ENCODE peak calls at places on chromosomes 1 and 21, in ten cellular contexts. One of them, this sample, is unnamed.

GRCh38 chr1:16249838-16250241 is 12.9 kb upstream of the CPLANE2 start:
- DNase-seq in AG08395: peak
- DNase-seq in AG09309: peak
- DNase-seq in HS-5: no peak
- DNase-seq in activated CD4-positive, alpha-beta T cell treated with anti-CD3 and anti-CD28 coated beads, Interleukin-2, amount 50 U/mL, for 4 hours: no peak
- DNase-seq in NCI-H82: no peak
- DNase-seq in IMR-90: peak
- DNase-seq in iris pigment epithelial cell: peak
- DNase-seq in NCI-H345: no peak
- DNase-seq in head of caudate nucleus: no peak
- DNase-seq in this sample: no peak

GRCh38 chr1:8073116-8073855 is 47.2 kb upstream of the ERRFI1 start:
- DNase-seq in AG08395: no peak
- DNase-seq in AG09309: no peak
- DNase-seq in HS-5: no peak
- DNase-seq in activated CD4-positive, alpha-beta T cell treated with anti-CD3 and anti-CD28 coated beads, Interleukin-2, amount 50 U/mL, for 4 hours: no peak
- DNase-seq in NCI-H82: no peak
- DNase-seq in IMR-90: no peak
- DNase-seq in iris pigment epithelial cell: no peak
- DNase-seq in NCI-H345: no peak
- DNase-seq in head of caudate nucleus: no peak
- DNase-seq in this sample: no peak

GRCh38 chr21:31201548-31201947 is 142.5 kb downstream of the TIAM1 start:
- DNase-seq in AG08395: peak
- DNase-seq in AG09309: no peak
- DNase-seq in HS-5: peak
- DNase-seq in activated CD4-positive, alpha-beta T cell treated with anti-CD3 and anti-CD28 coated beads, Interleukin-2, amount 50 U/mL, for 4 hours: no peak
- DNase-seq in NCI-H82: no peak
- DNase-seq in IMR-90: peak
- DNase-seq in iris pigment epithelial cell: peak
- DNase-seq in NCI-H345: no peak
- DNase-seq in head of caudate nucleus: peak
- DNase-seq in this sample: peak

GRCh38 chr1:112991721-112992120 is 35.7 kb upstream of the SLC16A1 start:
- DNase-seq in AG08395: no peak
- DNase-seq in AG09309: no peak
- DNase-seq in HS-5: no peak
- DNase-seq in activated CD4-positive, alpha-beta T cell treated with anti-CD3 and anti-CD28 coated beads, Interleukin-2, amount 50 U/mL, for 4 hours: no peak
- DNase-seq in NCI-H82: no peak
- DNase-seq in IMR-90: peak
- DNase-seq in iris pigment epithelial cell: peak
- DNase-seq in NCI-H345: no peak
- DNase-seq in head of caudate nucleus: no peak
- DNase-seq in this sample: no peak

GRCh38 chr1:66439028-66439427 is 94.9 kb upstream of the SGIP1 start:
- DNase-seq in AG08395: no peak
- DNase-seq in AG09309: no peak
- DNase-seq in HS-5: no peak
- DNase-seq in activated CD4-positive, alpha-beta T cell treated with anti-CD3 and anti-CD28 coated beads, Interleukin-2, amount 50 U/mL, for 4 hours: no peak
- DNase-seq in NCI-H82: no peak
- DNase-seq in IMR-90: peak
- DNase-seq in iris pigment epithelial cell: peak
- DNase-seq in NCI-H345: no peak
- DNase-seq in head of caudate nucleus: no peak
- DNase-seq in this sample: no peak

GRCh38 chr1:201693019-201693372 is 136.0 kb upstream of the IPO9 start:
- DNase-seq in AG08395: no peak
- DNase-seq in AG09309: no peak
- DNase-seq in HS-5: no peak
- DNase-seq in activated CD4-positive, alpha-beta T cell treated with anti-CD3 and anti-CD28 coated beads, Interleukin-2, amount 50 U/mL, for 4 hours: no peak
- DNase-seq in NCI-H82: peak
- DNase-seq in IMR-90: no peak
- DNase-seq in iris pigment epithelial cell: no peak
- DNase-seq in NCI-H345: peak
- DNase-seq in head of caudate nucleus: no peak
- DNase-seq in this sample: no peak

GRCh38 chr1:15468145-15468544 is 7.8 kb upstream of the CELA2B start:
- DNase-seq in AG08395: no peak
- DNase-seq in AG09309: no peak
- DNase-seq in HS-5: no peak
- DNase-seq in activated CD4-positive, alpha-beta T cell treated with anti-CD3 and anti-CD28 coated beads, Interleukin-2, amount 50 U/mL, for 4 hours: no peak
- DNase-seq in NCI-H82: no peak
- DNase-seq in IMR-90: no peak
- DNase-seq in iris pigment epithelial cell: no peak
- DNase-seq in NCI-H345: no peak
- DNase-seq in head of caudate nucleus: no peak
- DNase-seq in this sample: no peak

GRCh38 chr1:76547916-76548315 is 319.4 kb upstream of the ST6GALNAC5 start:
- DNase-seq in AG08395: no peak
- DNase-seq in AG09309: no peak
- DNase-seq in HS-5: no peak
- DNase-seq in activated CD4-positive, alpha-beta T cell treated with anti-CD3 and anti-CD28 coated beads, Interleukin-2, amount 50 U/mL, for 4 hours: no peak
- DNase-seq in NCI-H82: peak
- DNase-seq in IMR-90: no peak
- DNase-seq in iris pigment epithelial cell: peak
- DNase-seq in NCI-H345: no peak
- DNase-seq in head of caudate nucleus: no peak
- DNase-seq in this sample: no peak

GRCh38 chr1:27447883-27448282 is 42.1 kb downstream of the WASF2 start:
- DNase-seq in AG08395: no peak
- DNase-seq in AG09309: no peak
- DNase-seq in HS-5: no peak
- DNase-seq in activated CD4-positive, alpha-beta T cell treated with anti-CD3 and anti-CD28 coated beads, Interleukin-2, amount 50 U/mL, for 4 hours: no peak
- DNase-seq in NCI-H82: no peak
- DNase-seq in IMR-90: no peak
- DNase-seq in iris pigment epithelial cell: no peak
- DNase-seq in NCI-H345: no peak
- DNase-seq in head of caudate nucleus: no peak
- DNase-seq in this sample: no peak

GRCh38 chr1:230250676-230251075 is 175.5 kb downstream of the PGBD5 start:
- DNase-seq in AG08395: no peak
- DNase-seq in AG09309: no peak
- DNase-seq in HS-5: no peak
- DNase-seq in activated CD4-positive, alpha-beta T cell treated with anti-CD3 and anti-CD28 coated beads, Interleukin-2, amount 50 U/mL, for 4 hours: no peak
- DNase-seq in NCI-H82: no peak
- DNase-seq in IMR-90: no peak
- DNase-seq in iris pigment epithelial cell: no peak
- DNase-seq in NCI-H345: no peak
- DNase-seq in head of caudate nucleus: no peak
- DNase-seq in this sample: no peak

GRCh38 chr1:7608628-7609295 is 162.3 kb upstream of the VAMP3 start:
- DNase-seq in AG08395: no peak
- DNase-seq in AG09309: no peak
- DNase-seq in HS-5: no peak
- DNase-seq in activated CD4-positive, alpha-beta T cell treated with anti-CD3 and anti-CD28 coated beads, Interleukin-2, amount 50 U/mL, for 4 hours: no peak
- DNase-seq in NCI-H82: no peak
- DNase-seq in IMR-90: peak
- DNase-seq in iris pigment epithelial cell: peak
- DNase-seq in NCI-H345: peak
- DNase-seq in head of caudate nucleus: no peak
- DNase-seq in this sample: no peak

GRCh38 chr21:38277501-38278111 is 20.8 kb downstream of the KCNJ15 start:
- DNase-seq in AG08395: peak
- DNase-seq in AG09309: peak
- DNase-seq in HS-5: peak
- DNase-seq in activated CD4-positive, alpha-beta T cell treated with anti-CD3 and anti-CD28 coated beads, Interleukin-2, amount 50 U/mL, for 4 hours: no peak
- DNase-seq in NCI-H82: no peak
- DNase-seq in IMR-90: peak
- DNase-seq in iris pigment epithelial cell: peak
- DNase-seq in NCI-H345: no peak
- DNase-seq in head of caudate nucleus: no peak
- DNase-seq in this sample: no peak

GRCh38 chr1:161085165-161085564 is 4.2 kb downstream of the NECTIN4 start:
- DNase-seq in AG08395: no peak
- DNase-seq in AG09309: no peak
- DNase-seq in HS-5: no peak
- DNase-seq in activated CD4-positive, alpha-beta T cell treated with anti-CD3 and anti-CD28 coated beads, Interleukin-2, amount 50 U/mL, for 4 hours: no peak
- DNase-seq in NCI-H82: peak
- DNase-seq in IMR-90: no peak
- DNase-seq in iris pigment epithelial cell: peak
- DNase-seq in NCI-H345: no peak
- DNase-seq in head of caudate nucleus: no peak
- DNase-seq in this sample: no peak

GRCh38 chr21:38938343-38938742 is 132.6 kb downstream of the ETS2 start:
- DNase-seq in AG08395: peak
- DNase-seq in AG09309: no peak
- DNase-seq in HS-5: no peak
- DNase-seq in activated CD4-positive, alpha-beta T cell treated with anti-CD3 and anti-CD28 coated beads, Interleukin-2, amount 50 U/mL, for 4 hours: no peak
- DNase-seq in NCI-H82: peak
- DNase-seq in IMR-90: peak
- DNase-seq in iris pigment epithelial cell: peak
- DNase-seq in NCI-H345: peak
- DNase-seq in head of caudate nucleus: no peak
- DNase-seq in this sample: no peak

GRCh38 chr1:17574502-17574901 is 35.0 kb downstream of the ARHGEF10L start:
- DNase-seq in AG08395: no peak
- DNase-seq in AG09309: no peak
- DNase-seq in HS-5: no peak
- DNase-seq in activated CD4-positive, alpha-beta T cell treated with anti-CD3 and anti-CD28 coated beads, Interleukin-2, amount 50 U/mL, for 4 hours: no peak
- DNase-seq in NCI-H82: peak
- DNase-seq in IMR-90: no peak
- DNase-seq in iris pigment epithelial cell: no peak
- DNase-seq in NCI-H345: peak
- DNase-seq in head of caudate nucleus: no peak
- DNase-seq in this sample: no peak

GRCh38 chr21:15309721-15310120 is 244.9 kb upstream of the NRIP1 start:
- DNase-seq in AG08395: no peak
- DNase-seq in AG09309: no peak
- DNase-seq in HS-5: no peak
- DNase-seq in activated CD4-positive, alpha-beta T cell treated with anti-CD3 and anti-CD28 coated beads, Interleukin-2, amount 50 U/mL, for 4 hours: no peak
- DNase-seq in NCI-H82: no peak
- DNase-seq in IMR-90: no peak
- DNase-seq in iris pigment epithelial cell: no peak
- DNase-seq in NCI-H345: no peak
- DNase-seq in head of caudate nucleus: no peak
- DNase-seq in this sample: peak

This sample was measured in Ammon's horn.